ENCODE peak calls at places on chromosomes 4 and X, in seven cellular contexts. N is SK-N-SH, Z is HepG2, I is K562, D is HCT116, Q is GM12878, T is H1. P is an unnamed sample.

GRCh38 chr4:182306792-182307507 is 63.7 kb downstream of the TENM3 start:
- DNase-seq in N (no peak), Z (no peak), I (no peak), D (no peak), Q (no peak), T (no peak), P (no peak)

GRCh38 chrX:2360731-2361130 is 140.0 kb downstream of the DHRSX start:
- DNase-seq in N (no peak), Z (peak), I (peak), D (no peak), Q (no peak), T (no peak), P (no peak)

GRCh38 chrX:110803506-110803905 is 7.9 kb upstream of the CHRDL1 start:
- DNase-seq in N (no peak), Z (no peak), I (no peak), D (no peak), Q (no peak), T (no peak), P (no peak)

GRCh38 chr4:91447168-91447567 is 856.6 kb upstream of the GRID2 start:
- DNase-seq in N (no peak), Z (no peak), I (no peak), D (no peak), Q (no peak), T (no peak), P (no peak)

GRCh38 chr4:156961241-156962068 is 10.1 kb downstream of the PDGFC start:
- DNase-seq in N (no peak), Z (no peak), I (no peak), D (no peak), Q (no peak), T (no peak), P (no peak)

GRCh38 chr4:139873111-139873866 is 207.7 kb downstream of the MGST2 start:
- DNase-seq in N (no peak), Z (no peak), I (no peak), D (no peak), Q (no peak), T (no peak), P (no peak)

GRCh38 chrX:119790977-119791436 is 423 bp downstream of the RPL39 start:
- DNase-seq in N (peak), Z (peak), I (peak), D (no peak), Q (no peak), T (no peak), P (peak)

GRCh38 chr4:179762840-179763239 is 2320.6 kb upstream of the AGA start:
- DNase-seq in N (no peak), Z (no peak), I (no peak), D (no peak), Q (no peak), T (no peak), P (no peak)

GRCh38 chrX:6708041-6708440 is 173.1 kb upstream of the VCX3A start:
- DNase-seq in N (no peak), Z (no peak), I (no peak), D (no peak), Q (no peak), T (no peak), P (no peak)

GRCh38 chr4:118865091-118865708 is 23.5 kb upstream of the SYNPO2 start:
- DNase-seq in N (peak), Z (peak), I (peak), D (peak), Q (no peak), T (no peak), P (peak)

GRCh38 chr4:169604131-169604900 is 8.1 kb downstream of the NEK1 start:
- DNase-seq in N (peak), Z (no peak), I (peak), D (no peak), Q (no peak), T (no peak), P (no peak)

GRCh38 chr4:175263537-175263936 is 345.4 kb downstream of the ADAM29 start:
- DNase-seq in N (no peak), Z (no peak), I (no peak), D (no peak), Q (no peak), T (no peak), P (no peak)

GRCh38 chr4:138576684-138577083 is 334.5 kb upstream of the SLC7A11 start:
- DNase-seq in N (no peak), Z (peak), I (peak), D (peak), Q (no peak), T (no peak), P (peak)

GRCh38 chrX:19785647-19786046 is 101.8 kb downstream of the SH3KBP1 start:
- DNase-seq in N (no peak), Z (no peak), I (no peak), D (no peak), Q (no peak), T (no peak), P (no peak)

GRCh38 chr4:126051709-126052424 is 737.1 kb downstream of the FAT4 start:
- DNase-seq in N (no peak), Z (no peak), I (no peak), D (no peak), Q (no peak), T (no peak), P (no peak)

GRCh38 chr4:85762204-85762884 is 287.4 kb downstream of the ARHGAP24 start:
- DNase-seq in N (no peak), Z (no peak), I (no peak), D (no peak), Q (no peak), T (no peak), P (no peak)

GRCh38 chrX:141133272-141133671 is 43.7 kb downstream of the LDOC1 start:
- DNase-seq in N (no peak), Z (no peak), I (no peak), D (no peak), Q (no peak), T (no peak), P (no peak)

GRCh38 chr4:155603360-155603891 is 63.2 kb upstream of the GUCY1A1 start:
- DNase-seq in N (no peak), Z (no peak), I (no peak), D (no peak), Q (no peak), T (no peak), P (no peak)

GRCh38 chr4:87499415-87500106 is 29.6 kb downstream of the SPARCL1 start:
- DNase-seq in N (no peak), Z (no peak), I (no peak), D (no peak), Q (no peak), T (no peak), P (no peak)

GRCh38 chrX:106564986-106565385 is 46.8 kb upstream of the RADX start:
- DNase-seq in N (no peak), Z (no peak), I (no peak), D (no peak), Q (no peak), T (no peak), P (no peak)

GRCh38 chrX:104987063-104987462 is 233.4 kb downstream of the TEX13A start:
- DNase-seq in N (no peak), Z (no peak), I (no peak), D (no peak), Q (no peak), T (no peak), P (no peak)

GRCh38 chr4:8642651-8643321 is 50.2 kb downstream of the CPZ start:
- DNase-seq in N (no peak), Z (no peak), I (no peak), D (no peak), Q (no peak), T (no peak), P (no peak)

GRCh38 chr4:169618286-169618685 is 2.1 kb upstream of the CLCN3 start:
- DNase-seq in N (no peak), Z (no peak), I (no peak), D (no peak), Q (no peak), T (no peak), P (no peak)

GRCh38 chr4:45275862-45276261 is 549.5 kb upstream of the GNPDA2 start:
- DNase-seq in N (no peak), Z (no peak), I (no peak), D (no peak), Q (no peak), T (no peak), P (no peak)

GRCh38 chr4:22019676-22020075 is 71.1 kb upstream of the KCNIP4 start:
- DNase-seq in N (no peak), Z (no peak), I (no peak), D (no peak), Q (no peak), T (no peak), P (no peak)

GRCh38 chr4:22014222-22014741 is 65.7 kb upstream of the KCNIP4 start:
- DNase-seq in N (no peak), Z (no peak), I (no peak), D (no peak), Q (no peak), T (no peak), P (no peak)
- TF ChIP-seq JUND in N (no peak), Z (no peak), I (no peak), D (no peak), Q (no peak), T (no peak), P (no peak)

GRCh38 chr4:183816077-183816476 is 89.0 kb upstream of the STOX2 start:
- DNase-seq in N (no peak), Z (no peak), I (no peak), D (no peak), Q (no peak), T (no peak), P (no peak)

GRCh38 chr4:183825346-183825745 is 79.8 kb upstream of the STOX2 start:
- DNase-seq in N (no peak), Z (no peak), I (no peak), D (no peak), Q (no peak), T (no peak), P (no peak)

GRCh38 chr4:183823394-183823793 is 81.7 kb upstream of the STOX2 start:
- DNase-seq in N (no peak), Z (no peak), I (no peak), D (no peak), Q (no peak), T (no peak), P (no peak)

GRCh38 chr4:183816882-183817509 is 88.1 kb upstream of the STOX2 start:
- DNase-seq in N (no peak), Z (no peak), I (no peak), D (no peak), Q (no peak), T (no peak), P (no peak)

GRCh38 chr4:183821090-183821853 is 83.8 kb upstream of the STOX2 start:
- DNase-seq in N (no peak), Z (no peak), I (no peak), D (no peak), Q (no peak), T (no peak), P (no peak)
- TF ChIP-seq JUND in N (no peak), Z (no peak), I (no peak), D (no peak), Q (no peak), T (no peak), P (no peak)

GRCh38 chr4:177228599-177228998 is 81.1 kb upstream of the NEIL3 start:
- DNase-seq in N (no peak), Z (no peak), I (no peak), D (no peak), Q (no peak), T (no peak), P (no peak)

GRCh38 chr4:177229331-177229730 is 80.3 kb upstream of the NEIL3 start:
- DNase-seq in N (no peak), Z (no peak), I (peak), D (no peak), Q (no peak), T (no peak), P (peak)

GRCh38 chr4:177227636-177228035 is 82.0 kb upstream of the NEIL3 start:
- DNase-seq in N (no peak), Z (no peak), I (no peak), D (no peak), Q (no peak), T (no peak), P (no peak)

GRCh38 chr4:177222776-177223175 is 86.9 kb upstream of the NEIL3 start:
- DNase-seq in N (no peak), Z (no peak), I (no peak), D (no peak), Q (no peak), T (no peak), P (no peak)

DNA sequence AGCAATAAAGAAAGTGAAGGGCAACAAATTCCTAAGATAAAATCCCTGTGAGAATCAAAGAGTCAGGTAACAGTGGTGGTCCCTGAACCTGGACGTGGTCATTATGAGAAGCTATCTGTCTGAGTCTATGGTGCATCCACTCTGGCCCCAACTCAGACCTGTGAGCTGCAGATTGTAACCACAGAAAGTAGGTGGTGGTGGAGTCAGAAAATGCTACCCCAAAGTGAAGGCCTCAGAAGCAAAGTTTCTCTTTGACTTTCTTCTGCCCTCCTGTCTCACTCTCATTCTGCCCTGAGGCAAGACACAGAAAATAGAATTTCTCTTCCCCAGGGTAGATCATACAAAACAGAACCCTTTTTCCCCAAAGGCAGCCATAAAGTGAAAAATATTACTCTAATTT is 84.1 kb upstream of the NEIL3 start:
- DNase-seq in N (no peak), Z (no peak), I (no peak), D (no peak), Q (no peak), T (no peak), P (no peak)
- TF ChIP-seq JUND in N (no peak), Z (no peak), I (no peak), D (no peak), Q (no peak), T (no peak), P (no peak)

DNA sequence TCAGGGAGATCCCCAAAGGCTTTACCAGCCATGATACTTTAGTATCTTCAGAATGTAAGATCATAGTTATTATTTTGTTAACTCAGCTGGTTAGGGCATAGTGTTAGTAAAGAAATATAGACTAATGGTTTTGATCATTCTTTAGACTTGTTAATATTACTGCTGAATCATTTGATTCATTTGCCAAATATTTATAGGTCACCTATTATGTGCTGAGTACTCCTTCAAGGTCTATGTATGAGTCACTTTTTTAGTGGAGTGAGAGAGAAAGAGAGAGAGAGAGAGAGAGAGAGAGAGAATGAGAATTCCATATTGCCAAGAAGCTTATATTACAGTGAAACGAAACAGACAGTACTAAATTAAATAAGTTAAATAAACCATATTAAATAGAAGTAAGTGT is 110.3 kb downstream of the UBE2NL start:
- DNase-seq in N (no peak), Z (no peak), I (no peak), D (no peak), Q (no peak), T (no peak), P (no peak)
- TF ChIP-seq JUND in N (no peak), Z (no peak), I (no peak), D (no peak), Q (no peak), T (no peak), P (no peak)

GRCh38 chrX:63186137-63186536 is 165.0 kb downstream of the SPIN4 start:
- DNase-seq in N (no peak), Z (no peak), I (no peak), D (peak), Q (no peak), T (no peak), P (no peak)
- TF ChIP-seq JUND in N (no peak), Z (no peak), I (no peak), D (no peak), Q (no peak), T (no peak), P (no peak)

GRCh38 chr4:54282837-54283236 is 53.7 kb downstream of the PDGFRA start:
- DNase-seq in N (no peak), Z (no peak), I (no peak), D (no peak), Q (no peak), T (no peak), P (no peak)
- TF ChIP-seq JUND in N (no peak), Z (no peak), I (no peak), D (no peak), Q (no peak), T (no peak), P (no peak)

GRCh38 chr4:147136308-147136707 is 190.6 kb upstream of the TTC29 start:
- DNase-seq in N (no peak), Z (no peak), I (no peak), D (no peak), Q (no peak), T (no peak), P (no peak)
- TF ChIP-seq JUND in N (no peak), Z (no peak), I (no peak), D (no peak), Q (no peak), T (no peak), P (no peak)

DNA sequence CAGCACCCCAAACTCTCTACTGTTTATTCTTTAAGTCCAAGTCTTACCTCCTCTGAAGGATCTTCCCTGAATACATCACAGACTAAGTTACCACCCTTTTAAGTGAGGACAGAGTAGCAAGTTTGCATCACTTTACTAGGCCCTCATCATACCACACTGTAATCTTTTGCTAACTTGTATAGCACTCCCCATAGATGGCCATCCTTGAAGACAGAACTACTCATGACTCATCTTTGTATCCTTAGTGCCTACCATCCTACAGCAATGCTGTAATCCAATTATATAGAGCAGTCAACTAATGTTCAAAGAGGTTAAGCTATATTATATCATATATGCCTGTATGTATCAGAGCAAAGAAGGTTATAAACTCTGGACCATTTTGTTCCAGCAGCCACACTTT is 101.4 kb downstream of the ADAMTS3 start:
- DNase-seq in N (no peak), Z (no peak), I (no peak), D (no peak), Q (no peak), T (no peak), P (no peak)
- TF ChIP-seq JUND in N (no peak), Z (no peak), I (no peak), D (no peak), Q (no peak), T (no peak), P (no peak)

P was measured in T47D.